ENCODE peak calls at places on chromosomes 6 and 20, in seven cellular contexts. F is fibroblast of pulmonary artery, J is Panc1, Q is GM23248, R is neural progenitor cell, E is fibroblast of lung, C is cardiac fibroblast. M is an unnamed sample.

GRCh38 chr20:4681971-4682370 is 39.7 kb upstream of the PRND start:
- DNase-seq in F (peak; percentile 64), J (no peak), Q (peak; percentile 71), R (no peak), E (peak; percentile 74), C (peak; percentile 58), M (peak; percentile 85)

GRCh38 chr6:127100510-127101140 is 17.8 kb upstream of the RSPO3 start:
- DNase-seq in F (peak; percentile 48), J (no peak), Q (peak; percentile 68), R (no peak), E (peak; percentile 63), C (peak; percentile 25), M (peak; percentile 56)

GRCh38 chr20:32091888-32092346 is 17.6 kb upstream of the TM9SF4 start:
- DNase-seq in F (peak; percentile 86), J (peak; percentile 67), Q (peak; percentile 87), R (peak; percentile 92), E (peak; percentile 79), C (peak; percentile 85), M (peak; percentile 75)

GRCh38 chr6:25660512-25660911 is 8.5 kb downstream of the SCGN start:
- DNase-seq in F (peak; percentile 41), J (no peak), Q (peak; percentile 89), R (no peak), E (peak; percentile 8), C (peak; percentile 30), M (peak; percentile 93)

GRCh38 chr6:167768471-167769215 is 58.1 kb upstream of the AFDN start:
- DNase-seq in F (no peak), J (no peak), Q (no peak), R (no peak), E (no peak), C (no peak), M (no peak)

GRCh38 chr6:79494841-79495240 is 42.4 kb downstream of the LCA5 start:
- DNase-seq in F (no peak), J (no peak), Q (no peak), R (peak; percentile 66), E (no peak), C (no peak), M (no peak)

GRCh38 chr20:43361526-43361925 is 96.2 kb upstream of the SRSF6 start:
- DNase-seq in F (no peak), J (no peak), Q (no peak), R (no peak), E (no peak), C (no peak), M (no peak)

GRCh38 chr6:170276369-170277057 is 14.4 kb downstream of the DLL1 start:
- DNase-seq in F (peak; percentile 71), J (no peak), Q (no peak), R (no peak), E (peak; percentile 52), C (peak; percentile 83), M (peak; percentile 80)

GRCh38 chr20:550611-551010 is 7.0 kb upstream of the CSNK2A1 start:
- DNase-seq in F (no peak), J (no peak), Q (no peak), R (no peak), E (no peak), C (no peak), M (no peak)

GRCh38 chr6:140806431-140806830 is 1326.3 kb upstream of the GJE1 start:
- DNase-seq in F (no peak), J (no peak), Q (no peak), R (no peak), E (no peak), C (no peak), M (no peak)

GRCh38 chr6:116444092-116444491 is 17.1 kb upstream of the CALHM6 start:
- DNase-seq in F (peak; percentile 72), J (peak; percentile 10), Q (peak; percentile 63), R (peak; percentile 24), E (peak; percentile 68), C (peak; percentile 62), M (peak; percentile 67)

GRCh38 chr20:6925744-6926278 is 158.3 kb downstream of the BMP2 start:
- DNase-seq in F (no peak), J (no peak), Q (no peak), R (no peak), E (no peak), C (no peak), M (no peak)

GRCh38 chr20:62293111-62293784 is 9.5 kb upstream of the ADRM1 start:
- DNase-seq in F (no peak), J (no peak), Q (no peak), R (peak; percentile 20), E (no peak), C (no peak), M (no peak)

GRCh38 chr6:44225579-44226325 is 2.4 kb downstream of the SLC29A1 start:
- DNase-seq in F (no peak), J (no peak), Q (no peak), R (no peak), E (no peak), C (no peak), M (no peak)

GRCh38 chr6:45951771-45952529 is 63.7 kb downstream of the CLIC5 start:
- DNase-seq in F (peak; percentile 21), J (no peak), Q (no peak), R (no peak), E (no peak), C (peak; percentile 25), M (no peak)

GRCh38 chr6:55664581-55665223 is 85.7 kb upstream of the HMGCLL1 start:
- DNase-seq in F (no peak), J (no peak), Q (peak; percentile 8), R (no peak), E (no peak), C (no peak), M (peak; percentile 46)

GRCh38 chr20:6882911-6883310 is 115.4 kb downstream of the BMP2 start:
- DNase-seq in F (no peak), J (no peak), Q (peak; percentile 4), R (no peak), E (no peak), C (no peak), M (peak; percentile 0)

GRCh38 chr6:32047855-32048766 is 9.9 kb downstream of the CYP21A2 start:
- DNase-seq in F (peak; percentile 65), J (peak; percentile 27), Q (peak; percentile 73), R (peak; percentile 75), E (peak; percentile 43), C (peak; percentile 67), M (peak; percentile 49)

GRCh38 chr20:53919886-53920285 is 150.5 kb downstream of the BCAS1 start:
- DNase-seq in F (no peak), J (no peak), Q (no peak), R (no peak), E (no peak), C (no peak), M (no peak)

GRCh38 chr6:144897441-144897921 is 612.3 kb downstream of the UTRN start:
- DNase-seq in F (peak; percentile 65), J (peak; percentile 71), Q (peak; percentile 93), R (no peak), E (peak; percentile 53), C (peak; percentile 43), M (peak; percentile 93)

GRCh38 chr20:44075191-44075949 is 111.6 kb downstream of the JPH2 start:
- DNase-seq in F (no peak), J (no peak), Q (no peak), R (no peak), E (no peak), C (no peak), M (no peak)

GRCh38 chr6:1545654-1546053 is 64.1 kb upstream of the FOXC1 start:
- DNase-seq in F (no peak), J (no peak), Q (no peak), R (no peak), E (no peak), C (no peak), M (no peak)

GRCh38 chr20:32580608-32580969 is 4.5 kb downstream of the NOL4L start:
- DNase-seq in F (no peak), J (no peak), Q (no peak), R (no peak), E (no peak), C (no peak), M (no peak)

GRCh38 chr6:98657764-98658163 is 176.6 kb upstream of the POU3F2 start:
- DNase-seq in F (peak; percentile 53), J (no peak), Q (peak; percentile 58), R (peak; percentile 80), E (peak; percentile 36), C (peak; percentile 25), M (peak; percentile 29)

GRCh38 chr6:127864701-127865100 is 36.2 kb downstream of the THEMIS start:
- DNase-seq in F (no peak), J (no peak), Q (no peak), R (no peak), E (no peak), C (no peak), M (no peak)

DNA sequence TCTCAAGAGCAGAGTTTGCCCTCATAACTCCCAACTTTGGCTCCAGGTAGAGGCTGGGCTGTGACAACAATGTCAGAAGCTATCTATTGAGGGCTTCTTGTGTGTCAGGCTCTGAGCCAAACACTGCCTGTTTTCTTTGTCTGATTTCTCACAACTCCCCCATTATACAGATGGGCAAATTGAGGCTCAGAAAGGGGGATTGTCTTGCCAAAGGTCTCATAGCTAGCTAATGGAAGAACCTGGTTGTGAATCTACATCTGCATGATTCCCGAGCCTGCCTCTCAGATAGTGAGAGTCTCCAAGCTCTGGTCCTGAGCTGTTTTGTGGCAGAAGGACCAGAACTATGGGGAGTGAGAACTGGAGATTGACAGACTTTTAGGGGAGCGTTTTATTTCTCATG is 1.4 kb downstream of the CD40 start:
- DNase-seq in F (no peak), J (no peak), Q (no peak), R (no peak), E (no peak), C (no peak), M (no peak)
- H3K4me3 ChIP-seq in F (no peak overlapping the region), J (no peak overlapping the region), Q (no peak overlapping the region), R (no peak overlapping the region), E (no peak overlapping the region), C (no peak overlapping the region), M (no peak overlapping the region)

GRCh38 chr20:46647469-46647868 is 3.8 kb downstream of the SLC13A3 start:
- DNase-seq in F (no peak), J (no peak), Q (no peak), R (peak; percentile 37), E (no peak), C (no peak), M (no peak)
- H3K4me3 ChIP-seq in F (no peak overlapping the region), J (no peak overlapping the region), Q (no peak overlapping the region), R (no peak overlapping the region), E (no peak overlapping the region), C (no peak overlapping the region), M (no peak overlapping the region)

GRCh38 chr6:138690975-138691594 is 82.5 kb upstream of the CCDC28A start:
- DNase-seq in F (no peak), J (no peak), Q (no peak), R (no peak), E (no peak), C (no peak), M (no peak)
- H3K4me3 ChIP-seq in F (peak overlapping the region; percentile 74), J (peak overlapping the region; percentile 69), Q (peak overlapping the region; percentile 80), R (peak overlapping the region; percentile 96), E (peak overlapping the region; percentile 71), C (peak overlapping the region; percentile 77), M (peak overlapping the region; percentile 67)

GRCh38 chr6:155429321-155429893 is 26.2 kb downstream of the NOX3 start:
- DNase-seq in F (no peak), J (no peak), Q (no peak), R (no peak), E (no peak), C (no peak), M (no peak)

GRCh38 chr6:155432293-155432692 is 23.3 kb downstream of the NOX3 start:
- DNase-seq in F (no peak), J (no peak), Q (peak; percentile 38), R (no peak), E (no peak), C (no peak), M (peak; percentile 60)

GRCh38 chr6:155439376-155439775 is 16.3 kb downstream of the NOX3 start:
- DNase-seq in F (no peak), J (no peak), Q (no peak), R (no peak), E (no peak), C (no peak), M (no peak)

GRCh38 chr6:155436981-155437749 is 18.5 kb downstream of the NOX3 start:
- DNase-seq in F (peak; percentile 49), J (no peak), Q (no peak), R (no peak), E (peak; percentile 49), C (peak; percentile 51), M (peak; percentile 33)

GRCh38 chr6:155434117-155434516 is 21.5 kb downstream of the NOX3 start:
- DNase-seq in F (no peak), J (no peak), Q (no peak), R (no peak), E (no peak), C (no peak), M (no peak)
- H3K4me3 ChIP-seq in F (no peak overlapping the region), J (no peak overlapping the region), Q (no peak overlapping the region), R (no peak overlapping the region), E (no peak overlapping the region), C (no peak overlapping the region), M (no peak overlapping the region)

M was measured in fibroblast of mammary gland.